ENCODE peak calls at places on chromosomes 12 and 14, in eight cellular contexts. N, H, F, I, V, T, B and J are unnamed samples.

GRCh38 chr14:30214456-30215090 is 286.9 kb upstream of the PRKD1 start:
- DNase-seq in N (no peak), H (no peak), F (peak), I (peak), V (peak), T (peak), B (no peak), J (no peak)

GRCh38 chr14:105026033-105026785 is 5.3 kb upstream of the CDCA4 start:
- DNase-seq in N (no peak), H (no peak), F (no peak), I (no peak), V (no peak), T (no peak), B (no peak), J (no peak)

GRCh38 chr12:120261951-120262851 is 3.3 kb downstream of the PXN start:
- DNase-seq in N (no peak), H (no peak), F (no peak), I (no peak), V (peak), T (peak), B (peak), J (no peak)

GRCh38 chr14:41607119-41607785 is 576 bp downstream of the LRFN5 start:
- DNase-seq in N (no peak), H (no peak), F (no peak), I (no peak), V (no peak), T (no peak), B (no peak), J (no peak)

GRCh38 chr12:94206886-94207285 is 58.5 kb downstream of the PLXNC1 start:
- DNase-seq in N (no peak), H (no peak), F (no peak), I (no peak), V (no peak), T (no peak), B (no peak), J (no peak)

GRCh38 chr12:127629066-127629820 is 637.7 kb upstream of the TMEM132C start:
- DNase-seq in N (no peak), H (no peak), F (no peak), I (no peak), V (no peak), T (no peak), B (no peak), J (no peak)

GRCh38 chr12:66352197-66352596 is 49.9 kb downstream of the HELB start:
- DNase-seq in N (no peak), H (no peak), F (peak), I (peak), V (no peak), T (peak), B (no peak), J (no peak)

GRCh38 chr12:130446846-130447654 is 109.4 kb downstream of the PIWIL1 start:
- DNase-seq in N (no peak), H (no peak), F (no peak), I (no peak), V (no peak), T (no peak), B (no peak), J (no peak)

GRCh38 chr12:9148926-9149325 is 33.2 kb upstream of the A2M start:
- DNase-seq in N (no peak), H (no peak), F (no peak), I (no peak), V (no peak), T (no peak), B (no peak), J (no peak)

GRCh38 chr12:108530141-108530540 is 15.1 kb downstream of the FICD start:
- DNase-seq in N (no peak), H (no peak), F (no peak), I (no peak), V (no peak), T (no peak), B (no peak), J (no peak)

GRCh38 chr14:42420071-42420470 is 813.4 kb downstream of the LRFN5 start:
- DNase-seq in N (no peak), H (no peak), F (no peak), I (no peak), V (no peak), T (no peak), B (no peak), J (no peak)

GRCh38 chr14:96091149-96091693 is 52.1 kb downstream of the C14orf132 start:
- DNase-seq in N (no peak), H (no peak), F (no peak), I (no peak), V (no peak), T (no peak), B (no peak), J (no peak)

GRCh38 chr12:113359133-113359938 is 949 bp downstream of the PLBD2 start:
- DNase-seq in N (no peak), H (no peak), F (peak), I (no peak), V (peak), T (no peak), B (peak), J (no peak)

GRCh38 chr12:98701166-98701565 is 56.1 kb downstream of the APAF1 start:
- DNase-seq in N (no peak), H (no peak), F (no peak), I (no peak), V (no peak), T (no peak), B (no peak), J (no peak)

GRCh38 chr12:12128665-12129064 is 57.9 kb downstream of the BCL2L14 start:
- DNase-seq in N (no peak), H (no peak), F (no peak), I (no peak), V (no peak), T (no peak), B (no peak), J (no peak)

GRCh38 chr12:42862055-42862454 is 272.5 kb upstream of the PRICKLE1 start:
- DNase-seq in N (no peak), H (no peak), F (peak), I (no peak), V (no peak), T (no peak), B (no peak), J (no peak)

GRCh38 chr12:75982974-75983660 is 48.5 kb downstream of the PHLDA1 start:
- DNase-seq in N (no peak), H (no peak), F (no peak), I (no peak), V (no peak), T (peak), B (no peak), J (no peak)

GRCh38 chr14:75542585-75543091 is 20.4 kb downstream of the BATF start:
- DNase-seq in N (peak), H (peak), F (peak), I (no peak), V (peak), T (no peak), B (peak), J (peak)
- H3K4me3 ChIP-seq in N (peak), H (no peak), F (no peak), I (no peak), V (no peak), T (no peak), B (no peak), J (no peak)

GRCh38 chr12:52036587-52037171 is 14.6 kb upstream of the NR4A1 start:
- DNase-seq in N (no peak), H (peak), F (peak), I (peak), V (peak), T (peak), B (peak), J (peak)
- H3K27ac ChIP-seq in N (peak), H (peak), F (peak), I (peak), V (peak), T (peak), B (peak), J (peak)

DNA sequence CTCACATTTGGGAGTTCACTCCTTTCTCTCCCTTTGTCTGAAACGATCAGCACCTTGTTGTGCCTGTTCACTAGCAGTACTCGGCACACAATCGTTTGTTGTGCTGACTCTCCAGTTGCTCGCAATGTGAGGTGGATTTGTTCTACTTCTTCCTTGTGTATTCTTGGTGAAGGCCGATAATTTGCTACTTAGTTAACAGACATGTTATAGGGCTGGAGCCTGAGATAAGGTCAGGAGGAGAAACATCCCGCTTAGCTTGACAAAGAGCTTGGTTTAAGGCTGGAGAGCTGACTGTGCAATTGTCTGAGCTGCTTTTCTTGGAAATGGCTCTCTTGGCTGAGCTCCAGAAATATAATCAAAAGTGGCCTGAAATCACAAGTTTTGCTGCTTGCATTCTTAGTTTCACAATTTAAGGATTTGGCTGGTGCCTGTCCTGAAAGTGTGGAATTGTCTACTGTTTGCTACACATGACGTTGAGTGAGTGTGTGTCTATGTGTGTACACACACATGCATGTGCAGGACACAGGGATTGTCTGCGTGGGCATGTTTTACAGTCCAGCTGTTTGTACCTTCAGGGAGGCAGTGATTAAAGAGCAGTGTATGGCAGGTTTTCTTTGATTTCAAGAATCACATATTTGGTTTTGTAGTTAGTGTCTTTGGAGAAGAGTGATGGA is 77.7 kb downstream of the ARF6 start:
- DNase-seq in N (no peak), H (no peak), F (peak), I (peak), V (peak), T (no peak), B (no peak), J (no peak)
- H3K4me3 ChIP-seq in N (peak), H (no peak), F (no peak), I (peak), V (no peak), T (no peak), B (no peak), J (no peak)

DNA sequence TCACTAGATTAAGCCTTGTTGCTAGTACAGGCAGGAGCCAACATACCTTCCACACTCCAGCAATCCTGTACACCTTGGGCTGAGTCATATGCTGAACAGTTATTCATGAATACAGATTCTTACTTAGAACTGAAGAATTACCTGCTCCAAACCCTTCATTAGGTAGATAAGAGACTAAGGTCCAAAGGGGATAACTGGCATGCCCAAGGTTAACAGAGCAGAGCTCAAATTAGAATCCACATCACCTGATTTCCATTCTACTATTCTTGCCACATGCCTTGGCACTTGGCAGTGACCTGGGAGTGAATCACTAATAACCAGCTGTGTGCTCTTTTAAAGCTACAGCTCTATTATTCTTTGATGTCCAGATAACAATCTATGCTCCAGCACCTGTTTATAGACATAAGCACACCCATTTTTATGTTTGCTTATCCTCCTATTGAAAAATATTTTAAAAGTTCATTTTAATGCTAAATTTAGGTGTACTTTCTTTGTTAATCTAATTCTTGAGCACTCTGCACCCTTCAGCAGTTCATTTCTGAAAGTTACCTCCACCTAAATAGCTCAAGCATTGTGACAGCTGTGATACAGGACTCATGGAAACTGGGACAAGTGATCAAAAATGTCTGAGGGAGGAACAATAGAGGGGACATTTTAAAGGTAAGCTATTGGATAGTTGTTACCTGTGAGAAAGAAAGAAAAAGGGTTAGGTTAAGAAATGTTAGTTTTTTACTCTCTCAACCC is 19.4 kb downstream of the LPCAT3 start:
- DNase-seq in N (no peak), H (no peak), F (no peak), I (no peak), V (no peak), T (no peak), B (no peak), J (no peak)
- H3K27ac ChIP-seq in N (no peak), H (no peak), F (no peak), I (no peak), V (no peak), T (no peak), B (no peak), J (no peak)

GRCh38 chr14:104023325-104024055 is 62.0 kb upstream of the ASPG start:
- DNase-seq in N (no peak), H (no peak), F (no peak), I (no peak), V (no peak), T (no peak), B (no peak), J (no peak)

GRCh38 chr14:104019806-104020205 is 65.7 kb upstream of the ASPG start:
- DNase-seq in N (no peak), H (no peak), F (no peak), I (no peak), V (no peak), T (no peak), B (no peak), J (no peak)

GRCh38 chr14:104019029-104019428 is 66.5 kb upstream of the ASPG start:
- DNase-seq in N (no peak), H (no peak), F (no peak), I (no peak), V (no peak), T (no peak), B (no peak), J (no peak)

GRCh38 chr14:104016873-104017650 is 68.4 kb upstream of the ASPG start:
- DNase-seq in N (no peak), H (no peak), F (no peak), I (no peak), V (no peak), T (no peak), B (no peak), J (no peak)

DNA sequence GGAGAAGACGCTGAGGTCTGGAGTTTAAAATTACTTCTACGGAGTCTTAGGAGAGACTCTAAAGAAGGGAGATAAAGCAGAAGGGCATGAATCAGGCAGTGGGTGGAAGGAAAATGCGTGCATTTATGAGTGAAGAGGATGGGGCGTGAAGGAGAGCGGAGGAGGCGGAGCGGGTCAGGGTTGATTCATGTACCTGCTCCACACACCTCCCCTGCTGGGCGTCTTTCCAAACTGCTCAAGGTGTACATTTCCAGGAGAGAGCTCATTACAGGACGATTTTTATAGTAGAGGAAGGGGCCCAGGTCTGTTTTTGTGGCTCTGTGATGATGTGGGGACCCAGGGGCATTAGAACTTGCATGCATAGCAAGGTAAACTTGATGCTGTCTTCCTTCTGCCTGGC is 65.0 kb upstream of the ASPG start:
- DNase-seq in N (no peak), H (no peak), F (no peak), I (no peak), V (no peak), T (no peak), B (no peak), J (no peak)
- H3K4me3 ChIP-seq in N (no peak), H (no peak), F (no peak), I (no peak), V (no peak), T (no peak), B (no peak), J (no peak)

GRCh38 chr14:22822619-22823551 is 6.8 kb upstream of the MRPL52 start:
- DNase-seq in N (no peak), H (peak), F (peak), I (peak), V (peak), T (peak), B (peak), J (no peak)

GRCh38 chr14:22821193-22822016 is 6.2 kb upstream of the SLC7A7 start:
- DNase-seq in N (no peak), H (no peak), F (peak), I (no peak), V (no peak), T (peak), B (no peak), J (no peak)

GRCh38 chr14:22820731-22821130 is 5.5 kb upstream of the SLC7A7 start:
- DNase-seq in N (no peak), H (no peak), F (peak), I (no peak), V (no peak), T (peak), B (no peak), J (no peak)

GRCh38 chr14:22822017-22822618 is 6.9 kb upstream of the SLC7A7 start:
- DNase-seq in N (no peak), H (no peak), F (no peak), I (no peak), V (no peak), T (no peak), B (no peak), J (no peak)

DNA sequence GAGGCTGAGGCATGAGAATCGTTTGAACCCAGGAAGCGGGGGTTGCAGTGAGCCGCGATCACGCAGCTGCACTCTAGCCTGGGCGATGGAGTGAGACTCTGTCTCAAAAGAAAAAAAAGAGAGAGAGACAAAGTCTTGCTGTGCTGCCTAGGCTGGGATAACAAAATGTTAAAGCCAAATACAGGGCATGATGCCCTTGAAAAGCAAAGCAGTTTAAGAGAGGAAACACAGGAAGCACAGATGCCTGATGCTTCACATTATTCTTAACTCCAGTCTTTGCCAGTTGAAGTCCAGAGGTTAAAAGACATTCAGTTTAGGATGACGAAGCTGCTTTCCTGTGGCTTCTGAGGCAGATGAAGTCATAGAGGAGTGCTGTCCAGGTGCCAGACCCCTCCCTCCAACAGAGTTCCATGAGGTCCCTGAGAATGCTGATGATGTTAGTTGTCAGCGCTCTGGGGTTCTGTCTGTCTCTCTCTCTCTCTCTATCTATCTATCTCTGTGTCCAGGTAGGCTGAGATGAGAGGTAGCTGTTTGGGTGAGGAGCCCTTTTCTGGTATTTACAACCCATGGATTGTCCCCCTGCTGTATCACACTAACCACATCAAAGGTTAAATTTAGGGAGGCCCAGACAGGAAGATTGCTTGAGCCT is 4.9 kb upstream of the MRPL52 start:
- DNase-seq in N (no peak), H (no peak), F (peak), I (peak), V (no peak), T (peak), B (no peak), J (no peak)
- H3K27ac ChIP-seq in N (no peak), H (no peak), F (no peak), I (peak), V (no peak), T (peak), B (no peak), J (no peak)

GRCh38 chr12:110338754-110339153 is 57.7 kb downstream of the ATP2A2 start:
- DNase-seq in N (no peak), H (no peak), F (no peak), I (no peak), V (no peak), T (no peak), B (no peak), J (peak)

GRCh38 chr12:110340706-110341105 is 59.7 kb downstream of the ATP2A2 start:
- DNase-seq in N (no peak), H (no peak), F (no peak), I (no peak), V (no peak), T (no peak), B (no peak), J (peak)

GRCh38 chr12:110342157-110342556 is 61.1 kb downstream of the ATP2A2 start:
- DNase-seq in N (no peak), H (no peak), F (no peak), I (no peak), V (no peak), T (no peak), B (no peak), J (peak)

GRCh38 chr12:110337912-110338710 is 57.1 kb downstream of the ATP2A2 start:
- DNase-seq in N (no peak), H (no peak), F (no peak), I (no peak), V (no peak), T (no peak), B (no peak), J (no peak)

DNA sequence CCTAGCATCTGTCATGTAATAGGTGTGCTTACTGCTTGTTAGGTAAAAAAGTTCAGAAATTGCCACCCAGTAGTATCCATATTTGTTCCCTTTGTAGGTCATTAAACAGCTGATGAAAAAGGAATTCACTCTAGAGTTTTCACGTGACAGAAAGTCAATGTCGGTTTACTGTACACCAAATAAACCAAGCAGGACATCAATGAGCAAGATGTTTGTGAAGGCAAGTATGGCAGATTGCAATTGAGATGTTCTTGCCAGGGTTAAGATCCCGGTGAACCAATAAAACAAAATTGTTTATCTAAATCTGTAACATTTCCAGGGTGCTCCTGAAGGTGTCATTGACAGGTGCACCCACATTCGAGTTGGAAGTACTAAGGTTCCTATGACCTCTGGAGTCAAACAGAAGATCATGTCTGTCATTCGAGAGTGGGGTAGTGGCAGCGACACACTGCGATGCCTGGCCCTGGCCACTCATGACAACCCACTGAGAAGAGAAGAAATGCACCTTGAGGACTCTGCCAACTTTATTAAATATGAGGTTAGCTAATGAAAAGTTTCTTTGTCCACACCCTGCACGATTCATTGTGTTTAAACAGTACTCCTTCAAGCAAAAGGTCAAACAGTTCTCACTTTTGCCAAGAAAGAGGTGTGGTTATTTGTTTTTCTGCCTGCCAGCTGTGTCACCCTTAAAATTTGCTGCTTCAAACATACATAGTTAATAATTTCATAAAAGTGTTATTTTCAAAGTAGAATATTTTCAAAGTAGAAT is 58.3 kb downstream of the ATP2A2 start:
- DNase-seq in N (no peak), H (no peak), F (no peak), I (no peak), V (no peak), T (no peak), B (no peak), J (peak)
- H3K4me3 ChIP-seq in N (no peak), H (no peak), F (no peak), I (no peak), V (no peak), T (peak), B (no peak), J (no peak)